ENCODE peak calls at places on chromosomes 4 and X, in five cellular contexts. Y, R, I, G and P are unnamed samples.

GRCh38 chrX:37646254-37646653 is 39.3 kb upstream of the XK start:
- DNase-seq in Y (no peak), R (no peak), I (no peak), G (no peak), P (no peak)

GRCh38 chrX:95956780-95957179 is 727.9 kb upstream of the DIAPH2 start:
- DNase-seq in Y (no peak), R (no peak), I (no peak), G (no peak), P (no peak)

GRCh38 chrX:39335447-39336235 is 534.4 kb downstream of the MID1IP1 start:
- DNase-seq in Y (no peak), R (no peak), I (no peak), G (peak; percentile 87), P (no peak)

GRCh38 chr4:104470770-104471169 is 23.9 kb downstream of the CXXC4 start:
- DNase-seq in Y (no peak), R (no peak), I (no peak), G (no peak), P (no peak)

GRCh38 chrX:39242187-39242586 is 440.9 kb downstream of the MID1IP1 start:
- DNase-seq in Y (no peak), R (no peak), I (no peak), G (peak; percentile 77), P (peak; percentile 16)

GRCh38 chrX:81708506-81708905 is 506.6 kb downstream of the SH3BGRL start:
- DNase-seq in Y (no peak), R (no peak), I (no peak), G (no peak), P (no peak)

GRCh38 chrX:43688586-43688985 is 32.5 kb downstream of the MAOA start:
- DNase-seq in Y (no peak), R (no peak), I (no peak), G (no peak), P (no peak)

GRCh38 chrX:13364230-13364629 is 44.4 kb upstream of the ATXN3L start:
- DNase-seq in Y (no peak), R (no peak), I (no peak), G (peak; percentile 45), P (no peak)

GRCh38 chr4:181647396-181648107 is 595.6 kb upstream of the TENM3 start:
- DNase-seq in Y (no peak), R (no peak), I (no peak), G (no peak), P (no peak)

GRCh38 chr4:15690020-15690809 is 8.6 kb downstream of the FAM200B start:
- DNase-seq in Y (no peak), R (no peak), I (no peak), G (no peak), P (no peak)

GRCh38 chrX:39714471-39714870 is 383.3 kb downstream of the BCOR start:
- DNase-seq in Y (no peak), R (no peak), I (no peak), G (no peak), P (no peak)

GRCh38 chr4:169039271-169039954 is 29.4 kb upstream of the CBR4 start:
- DNase-seq in Y (no peak), R (no peak), I (no peak), G (no peak), P (no peak)

GRCh38 chr4:99612281-99612680 is 37.7 kb downstream of the MTTP start:
- DNase-seq in Y (no peak), R (no peak), I (no peak), G (no peak), P (no peak)

GRCh38 chr4:766152-766515 is 59.8 kb downstream of the CPLX1 start:
- DNase-seq in Y (no peak), R (no peak), I (no peak), G (no peak), P (no peak)

GRCh38 chrX:20252392-20253231 is 14.1 kb downstream of the RPS6KA3 start:
- DNase-seq in Y (peak; percentile 70), R (peak; percentile 51), I (peak; percentile 63), G (peak; percentile 2), P (peak; percentile 20)

GRCh38 chr4:169314906-169315305 is 44.1 kb upstream of the SH3RF1 start:
- DNase-seq in Y (peak; percentile 68), R (peak; percentile 61), I (no peak), G (peak; percentile 83), P (peak; percentile 79)

GRCh38 chrX:54397113-54397512 is 39.3 kb upstream of the WNK3 start:
- DNase-seq in Y (no peak), R (no peak), I (no peak), G (no peak), P (no peak)

GRCh38 chr4:140057693-140058092 is 96.3 kb downstream of the MAML3 start:
- DNase-seq in Y (no peak), R (no peak), I (no peak), G (no peak), P (no peak)

GRCh38 chr4:98909646-98910045 is 19.3 kb downstream of the EIF4E start:
- DNase-seq in Y (no peak), R (no peak), I (no peak), G (no peak), P (no peak)

GRCh38 chrX:133776072-133776471 is 209.3 kb downstream of the GPC3 start:
- DNase-seq in Y (no peak), R (peak; percentile 45), I (no peak), G (peak; percentile 23), P (peak; percentile 29)

GRCh38 chrX:1903380-1903935 is 288.6 kb downstream of the ASMT start:
- DNase-seq in Y (no peak), R (no peak), I (no peak), G (no peak), P (peak; percentile 70)

GRCh38 chr4:108031427-108032083 is 41.9 kb downstream of the HADH start:
- DNase-seq in Y (no peak), R (no peak), I (no peak), G (no peak), P (no peak)

GRCh38 chr4:98677799-98678198 is 19.4 kb upstream of the TSPAN5 start:
- DNase-seq in Y (no peak), R (no peak), I (no peak), G (no peak), P (no peak)

GRCh38 chr4:184348311-184349233 is 125.8 kb downstream of the IRF2 start:
- DNase-seq in Y (peak; percentile 49), R (no peak), I (no peak), G (no peak), P (no peak)

GRCh38 chr4:68962868-68963267 is 11.3 kb upstream of the UGT2A3 start:
- DNase-seq in Y (no peak), R (no peak), I (no peak), G (no peak), P (no peak)

GRCh38 chr4:163492951-163493504 is 1.5 kb upstream of the TMA16 start:
- DNase-seq in Y (no peak), R (no peak), I (no peak), G (no peak), P (no peak)

GRCh38 chr4:121711263-121712000 is 14.7 kb upstream of the ANXA5 start:
- DNase-seq in Y (peak; percentile 73), R (peak; percentile 32), I (no peak), G (no peak), P (no peak)

GRCh38 chr4:88202443-88202842 is 44.0 kb upstream of the ABCG2 start:
- DNase-seq in Y (no peak), R (no peak), I (no peak), G (no peak), P (no peak)

GRCh38 chrX:42220083-42220482 is 296.7 kb upstream of the CASK start:
- DNase-seq in Y (no peak), R (no peak), I (no peak), G (no peak), P (no peak)

GRCh38 chrX:65609237-65609636 is 58.2 kb upstream of the MSN start:
- DNase-seq in Y (no peak), R (no peak), I (no peak), G (no peak), P (no peak)

GRCh38 chrX:123399709-123400108 is 215.6 kb downstream of the GRIA3 start:
- DNase-seq in Y (no peak), R (no peak), I (no peak), G (no peak), P (no peak)